ENCODE peak calls at places on chromosomes 3 and 15, in ten cellular contexts. One of them, this sample, is unnamed.

GRCh38 chr15:71203573-71204444 is 88.5 kb downstream of the THSD4 start:
- DNase-seq in lower leg skin: peak
- DNase-seq in activated CD4-positive, alpha-beta memory T cell treated with anti-CD3 and anti-CD28 coated beads for 36 hours: no peak
- DNase-seq in HCEC 1CT: no peak
- DNase-seq in left colon: no peak
- DNase-seq in EH: peak
- DNase-seq in coronary artery: no peak
- DNase-seq in anterior cingulate cortex: no peak
- DNase-seq in Panc1: no peak
- DNase-seq in left ventricle myocardium superior: no peak
- DNase-seq in this sample: no peak

GRCh38 chr3:50126287-50127211 is 28.6 kb upstream of the SEMA3F start:
- DNase-seq in lower leg skin: no peak
- DNase-seq in activated CD4-positive, alpha-beta memory T cell treated with anti-CD3 and anti-CD28 coated beads for 36 hours: no peak
- DNase-seq in HCEC 1CT: peak
- DNase-seq in left colon: no peak
- DNase-seq in EH: peak
- DNase-seq in coronary artery: no peak
- DNase-seq in anterior cingulate cortex: no peak
- DNase-seq in Panc1: no peak
- DNase-seq in left ventricle myocardium superior: no peak
- DNase-seq in this sample: no peak

GRCh38 chr3:127690106-127690505 is 17.4 kb downstream of the ABTB1 start:
- DNase-seq in lower leg skin: no peak
- DNase-seq in activated CD4-positive, alpha-beta memory T cell treated with anti-CD3 and anti-CD28 coated beads for 36 hours: no peak
- DNase-seq in HCEC 1CT: peak
- DNase-seq in left colon: no peak
- DNase-seq in EH: peak
- DNase-seq in coronary artery: peak
- DNase-seq in anterior cingulate cortex: no peak
- DNase-seq in Panc1: no peak
- DNase-seq in left ventricle myocardium superior: peak
- DNase-seq in this sample: no peak

GRCh38 chr3:44184319-44184953 is 57.2 kb upstream of the TOPAZ1 start:
- DNase-seq in lower leg skin: no peak
- DNase-seq in activated CD4-positive, alpha-beta memory T cell treated with anti-CD3 and anti-CD28 coated beads for 36 hours: no peak
- DNase-seq in HCEC 1CT: no peak
- DNase-seq in left colon: no peak
- DNase-seq in EH: no peak
- DNase-seq in coronary artery: no peak
- DNase-seq in anterior cingulate cortex: peak
- DNase-seq in Panc1: no peak
- DNase-seq in left ventricle myocardium superior: no peak
- DNase-seq in this sample: no peak

GRCh38 chr15:59437777-59438574 is at the start of gene FAM81A:
- DNase-seq in lower leg skin: peak
- DNase-seq in activated CD4-positive, alpha-beta memory T cell treated with anti-CD3 and anti-CD28 coated beads for 36 hours: peak
- DNase-seq in HCEC 1CT: peak
- DNase-seq in left colon: peak
- DNase-seq in EH: peak
- DNase-seq in coronary artery: peak
- DNase-seq in anterior cingulate cortex: peak
- DNase-seq in Panc1: no peak
- DNase-seq in left ventricle myocardium superior: peak
- DNase-seq in this sample: peak

GRCh38 chr3:7270731-7271130 is 409.8 kb downstream of the GRM7 start:
- DNase-seq in lower leg skin: no peak
- DNase-seq in activated CD4-positive, alpha-beta memory T cell treated with anti-CD3 and anti-CD28 coated beads for 36 hours: no peak
- DNase-seq in HCEC 1CT: no peak
- DNase-seq in left colon: no peak
- DNase-seq in EH: no peak
- DNase-seq in coronary artery: no peak
- DNase-seq in anterior cingulate cortex: no peak
- DNase-seq in Panc1: no peak
- DNase-seq in left ventricle myocardium superior: no peak
- DNase-seq in this sample: no peak

GRCh38 chr3:9951962-9952805 is at the start of gene PRRT3:
- DNase-seq in lower leg skin: no peak
- DNase-seq in activated CD4-positive, alpha-beta memory T cell treated with anti-CD3 and anti-CD28 coated beads for 36 hours: peak
- DNase-seq in HCEC 1CT: no peak
- DNase-seq in left colon: no peak
- DNase-seq in EH: peak
- DNase-seq in coronary artery: no peak
- DNase-seq in anterior cingulate cortex: peak
- DNase-seq in Panc1: no peak
- DNase-seq in left ventricle myocardium superior: peak
- DNase-seq in this sample: peak

GRCh38 chr3:46661776-46662766 is 31.4 kb downstream of the ALS2CL start:
- DNase-seq in lower leg skin: peak
- DNase-seq in activated CD4-positive, alpha-beta memory T cell treated with anti-CD3 and anti-CD28 coated beads for 36 hours: peak
- DNase-seq in HCEC 1CT: no peak
- DNase-seq in left colon: no peak
- DNase-seq in EH: no peak
- DNase-seq in coronary artery: peak
- DNase-seq in anterior cingulate cortex: no peak
- DNase-seq in Panc1: no peak
- DNase-seq in left ventricle myocardium superior: no peak
- DNase-seq in this sample: no peak

GRCh38 chr15:74807302-74807701 is 5.3 kb upstream of the LMAN1L start:
- DNase-seq in lower leg skin: no peak
- DNase-seq in activated CD4-positive, alpha-beta memory T cell treated with anti-CD3 and anti-CD28 coated beads for 36 hours: no peak
- DNase-seq in HCEC 1CT: no peak
- DNase-seq in left colon: no peak
- DNase-seq in EH: no peak
- DNase-seq in coronary artery: no peak
- DNase-seq in anterior cingulate cortex: no peak
- DNase-seq in Panc1: no peak
- DNase-seq in left ventricle myocardium superior: no peak
- DNase-seq in this sample: no peak

GRCh38 chr3:11480663-11481298 is 162.9 kb downstream of the VGLL4 start:
- DNase-seq in lower leg skin: no peak
- DNase-seq in activated CD4-positive, alpha-beta memory T cell treated with anti-CD3 and anti-CD28 coated beads for 36 hours: no peak
- DNase-seq in HCEC 1CT: peak
- DNase-seq in left colon: peak
- DNase-seq in EH: no peak
- DNase-seq in coronary artery: no peak
- DNase-seq in anterior cingulate cortex: no peak
- DNase-seq in Panc1: no peak
- DNase-seq in left ventricle myocardium superior: no peak
- DNase-seq in this sample: no peak

GRCh38 chr3:111745786-111746185 is 113.3 kb upstream of the PHLDB2 start:
- DNase-seq in lower leg skin: no peak
- DNase-seq in activated CD4-positive, alpha-beta memory T cell treated with anti-CD3 and anti-CD28 coated beads for 36 hours: no peak
- DNase-seq in HCEC 1CT: no peak
- DNase-seq in left colon: no peak
- DNase-seq in EH: no peak
- DNase-seq in coronary artery: no peak
- DNase-seq in anterior cingulate cortex: no peak
- DNase-seq in Panc1: no peak
- DNase-seq in left ventricle myocardium superior: no peak
- DNase-seq in this sample: no peak

GRCh38 chr15:53588773-53589172 is 170.7 kb downstream of the WDR72 start:
- DNase-seq in lower leg skin: no peak
- DNase-seq in activated CD4-positive, alpha-beta memory T cell treated with anti-CD3 and anti-CD28 coated beads for 36 hours: no peak
- DNase-seq in HCEC 1CT: no peak
- DNase-seq in left colon: no peak
- DNase-seq in EH: no peak
- DNase-seq in coronary artery: no peak
- DNase-seq in anterior cingulate cortex: no peak
- DNase-seq in Panc1: no peak
- DNase-seq in left ventricle myocardium superior: no peak
- DNase-seq in this sample: no peak

GRCh38 chr3:123802007-123802630 is 82.0 kb downstream of the MYLK start:
- DNase-seq in lower leg skin: peak
- DNase-seq in activated CD4-positive, alpha-beta memory T cell treated with anti-CD3 and anti-CD28 coated beads for 36 hours: no peak
- DNase-seq in HCEC 1CT: no peak
- DNase-seq in left colon: no peak
- DNase-seq in EH: no peak
- DNase-seq in coronary artery: no peak
- DNase-seq in anterior cingulate cortex: no peak
- DNase-seq in Panc1: no peak
- DNase-seq in left ventricle myocardium superior: no peak
- DNase-seq in this sample: no peak

GRCh38 chr3:152737021-152737908 is 97.7 kb upstream of the P2RY1 start:
- DNase-seq in lower leg skin: no peak
- DNase-seq in activated CD4-positive, alpha-beta memory T cell treated with anti-CD3 and anti-CD28 coated beads for 36 hours: no peak
- DNase-seq in HCEC 1CT: peak
- DNase-seq in left colon: no peak
- DNase-seq in EH: peak
- DNase-seq in coronary artery: no peak
- DNase-seq in anterior cingulate cortex: no peak
- DNase-seq in Panc1: no peak
- DNase-seq in left ventricle myocardium superior: no peak
- DNase-seq in this sample: peak

GRCh38 chr3:117735481-117736101 is 1026.0 kb downstream of the TUSC7 start:
- DNase-seq in lower leg skin: no peak
- DNase-seq in activated CD4-positive, alpha-beta memory T cell treated with anti-CD3 and anti-CD28 coated beads for 36 hours: no peak
- DNase-seq in HCEC 1CT: peak
- DNase-seq in left colon: no peak
- DNase-seq in EH: peak
- DNase-seq in coronary artery: no peak
- DNase-seq in anterior cingulate cortex: no peak
- DNase-seq in Panc1: no peak
- DNase-seq in left ventricle myocardium superior: no peak
- DNase-seq in this sample: no peak

GRCh38 chr15:63277893-63278505 is 594 bp downstream of the APH1B start:
- DNase-seq in lower leg skin: no peak
- DNase-seq in activated CD4-positive, alpha-beta memory T cell treated with anti-CD3 and anti-CD28 coated beads for 36 hours: no peak
- DNase-seq in HCEC 1CT: no peak
- DNase-seq in left colon: no peak
- DNase-seq in EH: no peak
- DNase-seq in coronary artery: no peak
- DNase-seq in anterior cingulate cortex: no peak
- DNase-seq in Panc1: no peak
- DNase-seq in left ventricle myocardium superior: no peak
- DNase-seq in this sample: no peak

GRCh38 chr3:155242342-155242741 is 51.1 kb downstream of the STRIT1 start:
- DNase-seq in lower leg skin: no peak
- DNase-seq in activated CD4-positive, alpha-beta memory T cell treated with anti-CD3 and anti-CD28 coated beads for 36 hours: no peak
- DNase-seq in HCEC 1CT: peak
- DNase-seq in left colon: no peak
- DNase-seq in EH: peak
- DNase-seq in coronary artery: no peak
- DNase-seq in anterior cingulate cortex: no peak
- DNase-seq in Panc1: no peak
- DNase-seq in left ventricle myocardium superior: no peak
- DNase-seq in this sample: no peak

GRCh38 chr15:78208887-78209645 is 25.3 kb downstream of the ACSBG1 start:
- DNase-seq in lower leg skin: peak
- DNase-seq in activated CD4-positive, alpha-beta memory T cell treated with anti-CD3 and anti-CD28 coated beads for 36 hours: no peak
- DNase-seq in HCEC 1CT: no peak
- DNase-seq in left colon: peak
- DNase-seq in EH: no peak
- DNase-seq in coronary artery: peak
- DNase-seq in anterior cingulate cortex: no peak
- DNase-seq in Panc1: no peak
- DNase-seq in left ventricle myocardium superior: no peak
- DNase-seq in this sample: no peak

GRCh38 chr3:124986153-124987143 is 51.9 kb upstream of the MUC13 start:
- DNase-seq in lower leg skin: no peak
- DNase-seq in activated CD4-positive, alpha-beta memory T cell treated with anti-CD3 and anti-CD28 coated beads for 36 hours: no peak
- DNase-seq in HCEC 1CT: peak
- DNase-seq in left colon: peak
- DNase-seq in EH: peak
- DNase-seq in coronary artery: no peak
- DNase-seq in anterior cingulate cortex: no peak
- DNase-seq in Panc1: no peak
- DNase-seq in left ventricle myocardium superior: no peak
- DNase-seq in this sample: no peak

GRCh38 chr15:67024322-67024997 is 40.9 kb upstream of the SMAD3 start:
- DNase-seq in lower leg skin: peak
- DNase-seq in activated CD4-positive, alpha-beta memory T cell treated with anti-CD3 and anti-CD28 coated beads for 36 hours: peak
- DNase-seq in HCEC 1CT: peak
- DNase-seq in left colon: peak
- DNase-seq in EH: peak
- DNase-seq in coronary artery: peak
- DNase-seq in anterior cingulate cortex: peak
- DNase-seq in Panc1: peak
- DNase-seq in left ventricle myocardium superior: peak
- DNase-seq in this sample: no peak

GRCh38 chr3:54185740-54186139 is 63.4 kb downstream of the CACNA2D3 start:
- DNase-seq in lower leg skin: peak
- DNase-seq in activated CD4-positive, alpha-beta memory T cell treated with anti-CD3 and anti-CD28 coated beads for 36 hours: no peak
- DNase-seq in HCEC 1CT: no peak
- DNase-seq in left colon: no peak
- DNase-seq in EH: no peak
- DNase-seq in coronary artery: no peak
- DNase-seq in anterior cingulate cortex: no peak
- DNase-seq in Panc1: no peak
- DNase-seq in left ventricle myocardium superior: no peak
- DNase-seq in this sample: no peak

GRCh38 chr15:31156226-31156625 is 54.7 kb upstream of the TRPM1 start:
- DNase-seq in lower leg skin: no peak
- DNase-seq in activated CD4-positive, alpha-beta memory T cell treated with anti-CD3 and anti-CD28 coated beads for 36 hours: no peak
- DNase-seq in HCEC 1CT: no peak
- DNase-seq in left colon: no peak
- DNase-seq in EH: no peak
- DNase-seq in coronary artery: no peak
- DNase-seq in anterior cingulate cortex: no peak
- DNase-seq in Panc1: no peak
- DNase-seq in left ventricle myocardium superior: no peak
- DNase-seq in this sample: no peak

GRCh38 chr3:4995500-4996053 is 16.3 kb downstream of the BHLHE40 start:
- DNase-seq in lower leg skin: no peak
- DNase-seq in activated CD4-positive, alpha-beta memory T cell treated with anti-CD3 and anti-CD28 coated beads for 36 hours: peak
- DNase-seq in HCEC 1CT: peak
- DNase-seq in left colon: no peak
- DNase-seq in EH: peak
- DNase-seq in coronary artery: peak
- DNase-seq in anterior cingulate cortex: no peak
- DNase-seq in Panc1: no peak
- DNase-seq in left ventricle myocardium superior: no peak
- DNase-seq in this sample: no peak

GRCh38 chr15:98796685-98797084 is 148.3 kb downstream of the IGF1R start:
- DNase-seq in lower leg skin: no peak
- DNase-seq in activated CD4-positive, alpha-beta memory T cell treated with anti-CD3 and anti-CD28 coated beads for 36 hours: no peak
- DNase-seq in HCEC 1CT: no peak
- DNase-seq in left colon: no peak
- DNase-seq in EH: no peak
- DNase-seq in coronary artery: no peak
- DNase-seq in anterior cingulate cortex: no peak
- DNase-seq in Panc1: no peak
- DNase-seq in left ventricle myocardium superior: no peak
- DNase-seq in this sample: no peak

GRCh38 chr3:151008699-151009098 is 36.2 kb upstream of the CLRN1 start:
- DNase-seq in lower leg skin: no peak
- DNase-seq in activated CD4-positive, alpha-beta memory T cell treated with anti-CD3 and anti-CD28 coated beads for 36 hours: no peak
- DNase-seq in HCEC 1CT: peak
- DNase-seq in left colon: no peak
- DNase-seq in EH: peak
- DNase-seq in coronary artery: no peak
- DNase-seq in anterior cingulate cortex: no peak
- DNase-seq in Panc1: no peak
- DNase-seq in left ventricle myocardium superior: no peak
- DNase-seq in this sample: no peak

GRCh38 chr3:143119974-143120715 is 574 bp downstream of the CHST2 start:
- DNase-seq in lower leg skin: no peak
- DNase-seq in activated CD4-positive, alpha-beta memory T cell treated with anti-CD3 and anti-CD28 coated beads for 36 hours: peak
- DNase-seq in HCEC 1CT: peak
- DNase-seq in left colon: no peak
- DNase-seq in EH: peak
- DNase-seq in coronary artery: no peak
- DNase-seq in anterior cingulate cortex: no peak
- DNase-seq in Panc1: no peak
- DNase-seq in left ventricle myocardium superior: peak
- DNase-seq in this sample: peak

GRCh38 chr15:73858062-73858461 is 15.3 kb upstream of the TBC1D21 start:
- DNase-seq in lower leg skin: peak
- DNase-seq in activated CD4-positive, alpha-beta memory T cell treated with anti-CD3 and anti-CD28 coated beads for 36 hours: no peak
- DNase-seq in HCEC 1CT: no peak
- DNase-seq in left colon: no peak
- DNase-seq in EH: no peak
- DNase-seq in coronary artery: peak
- DNase-seq in anterior cingulate cortex: no peak
- DNase-seq in Panc1: no peak
- DNase-seq in left ventricle myocardium superior: no peak
- DNase-seq in this sample: no peak

GRCh38 chr15:43103939-43104338 is 1.9 kb downstream of the UBR1 start:
- DNase-seq in lower leg skin: no peak
- DNase-seq in activated CD4-positive, alpha-beta memory T cell treated with anti-CD3 and anti-CD28 coated beads for 36 hours: no peak
- DNase-seq in HCEC 1CT: no peak
- DNase-seq in left colon: no peak
- DNase-seq in EH: no peak
- DNase-seq in coronary artery: no peak
- DNase-seq in anterior cingulate cortex: no peak
- DNase-seq in Panc1: no peak
- DNase-seq in left ventricle myocardium superior: no peak
- DNase-seq in this sample: no peak

This sample was measured in T-helper 1 cell.